ENCODE peak calls at places on chromosome 19, in four cellular contexts. F is PC-3, T is neural progenitor cell, Q is SK-N-SH. D is an unnamed sample. For H3F3A, the result is how much of the 10 kb centered on the place peaks cover.

GRCh38 chr19:11821474-11821873 is 7.4 kb downstream of the ZNF440 start:
- DNase-seq in F (peak), Q (no peak), T (no peak), D (no peak)

GRCh38 chr19:3302755-3303154 is 63.6 kb upstream of the NFIC start:
- DNase-seq in Q (no peak), F (no peak), T (no peak), D (peak)

GRCh38 chr19:33426621-33427475 is 53.3 kb downstream of the CEBPG start:
- DNase-seq in T (no peak), Q (no peak), F (no peak), D (no peak)

GRCh38 chr19:9584073-9584833 is at the start of gene ZNF121:
- DNase-seq in Q (peak), F (peak), T (peak), D (peak)

GRCh38 chr19:5235458-5236219 is 105.0 kb downstream of the PTPRS start:
- DNase-seq in F (no peak), Q (no peak), T (no peak), D (no peak)

GRCh38 chr19:17555929-17556813 is 722 bp downstream of the COLGALT1 start:
- DNase-seq in F (peak), T (peak), Q (peak), D (peak)

GRCh38 chr19:31451686-31452325 is 102.6 kb upstream of the TSHZ3 start:
- DNase-seq in F (peak), Q (no peak), T (no peak), D (no peak)

GRCh38 chr19:39192846-39193245 is 3.9 kb upstream of the NCCRP1 start:
- DNase-seq in T (no peak), F (no peak), Q (peak), D (no peak)

GRCh38 chr19:6268382-6268771 is 11.4 kb downstream of the MLLT1 start:
- DNase-seq in Q (no peak), T (no peak), F (no peak), D (no peak)

GRCh38 chr19:33438016-33438671 is 64.6 kb downstream of the CEBPG start:
- DNase-seq in Q (peak), F (peak), T (no peak), D (no peak)

GRCh38 chr19:20154636-20155035 is 12.4 kb upstream of the ZNF486 start:
- DNase-seq in T (no peak), F (no peak), Q (no peak), D (no peak)

GRCh38 chr19:12676384-12676792 is 5.3 kb downstream of the DHPS start:
- DNase-seq in T (peak), Q (peak), F (peak), D (peak)

GRCh38 chr19:53906211-53907192 is 2.6 kb upstream of the CACNG7 start:
- DNase-seq in F (peak), T (peak), Q (peak), D (peak)

GRCh38 chr19:5718032-5718578 is 1.8 kb downstream of the LONP1 start:
- DNase-seq in Q (no peak), T (no peak), F (no peak), D (no peak)

GRCh38 chr19:46081928-46082727 is 41.3 kb upstream of the IGFL4 start:
- DNase-seq in T (peak), Q (peak), F (peak), D (peak)

GRCh38 chr19:6790194-6791128 is 18.0 kb downstream of the VAV1 start:
- DNase-seq in T (no peak), F (no peak), Q (no peak), D (no peak)

GRCh38 chr19:13861392-13861713 is 15.6 kb upstream of the NANOS3 start:
- DNase-seq in T (no peak), F (no peak), Q (peak), D (no peak)

GRCh38 chr19:39971380-39971841 is 446 bp downstream of the PSMC4 start:
- DNase-seq in F (no peak), T (peak), Q (no peak), D (peak)

GRCh38 chr19:33683881-33684549 is 62.3 kb downstream of the CHST8 start:
- DNase-seq in F (peak), Q (no peak), T (peak), D (peak)

GRCh38 chr19:30638889-30639288 is 266.7 kb downstream of the ZNF536 start:
- DNase-seq in T (no peak), F (no peak), Q (no peak), D (no peak)

GRCh38 chr19:13154241-13154778 is 4.1 kb downstream of the IER2 start:
- DNase-seq in F (peak), T (peak), Q (peak), D (peak)

GRCh38 chr19:7668842-7669241 is at the start of gene RETN:
- DNase-seq in Q (no peak), T (no peak), F (no peak), D (no peak)

GRCh38 chr19:33773704-33774624 is 22.7 kb upstream of the KCTD15 start:
- DNase-seq in Q (peak), F (no peak), T (no peak), D (no peak)

GRCh38 chr19:40398417-40399056 is 8.6 kb upstream of the HIPK4 start:
- DNase-seq in Q (peak), F (no peak), T (peak), D (peak)

GRCh38 chr19:44142014-44142523 is 715 bp downstream of the ZNF234 start:
- DNase-seq in T (peak), F (peak), Q (no peak), D (no peak)

GRCh38 chr19:3192684-3193083 is 7.0 kb downstream of the NCLN start:
- DNase-seq in T (no peak), F (no peak), Q (no peak), D (no peak)

GRCh38 chr19:6677924-6678689 is 8.1 kb upstream of the TNFSF14 start:
- DNase-seq in Q (peak), F (no peak), T (peak), D (peak)

GRCh38 chr19:17770613-17771012 is 19.3 kb downstream of the FCHO1 start:
- DNase-seq in Q (no peak), T (no peak), F (no peak), D (no peak)

GRCh38 chr19:29942404-29943261 is 594 bp downstream of the URI1 start:
- DNase-seq in F (peak), T (peak), Q (peak), D (peak)

DNA sequence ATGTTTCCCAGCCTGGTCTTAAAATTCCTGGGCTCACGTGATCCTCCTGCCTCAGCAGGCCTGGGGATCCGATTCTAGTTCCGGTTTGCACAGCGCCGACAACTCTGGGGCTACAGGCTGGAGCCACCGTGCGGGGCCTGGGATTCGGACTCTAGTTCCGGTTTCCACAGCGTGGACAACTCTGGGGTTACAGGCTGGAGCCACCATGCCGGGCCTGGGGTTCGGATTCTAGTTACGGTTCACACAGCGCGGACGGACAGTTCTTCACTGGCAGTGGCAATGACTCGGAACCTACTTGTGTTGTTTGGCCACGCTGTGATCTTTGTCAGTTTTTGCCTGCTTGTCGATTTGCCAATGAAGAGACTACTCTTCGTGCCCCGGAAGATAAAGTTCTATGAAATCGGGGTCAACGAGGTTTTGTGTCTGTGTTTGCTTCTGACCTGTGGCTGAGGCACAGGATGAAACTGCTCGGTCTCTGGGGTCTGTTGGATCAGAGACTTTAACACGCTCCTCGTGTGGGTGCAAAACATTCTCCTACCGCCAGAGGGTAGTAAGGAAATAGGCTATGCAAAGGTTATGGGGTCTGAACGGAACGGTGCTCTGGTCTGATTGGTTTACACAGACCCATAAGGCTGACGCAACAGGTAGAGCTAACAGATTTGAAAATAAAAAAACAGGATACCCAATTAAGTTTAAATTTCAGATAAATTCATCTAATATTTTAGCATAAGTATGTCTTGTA is 12.1 kb upstream of the ZSCAN1 start:
- DNase-seq in Q (peak), F (no peak), T (peak), D (peak)
- TF ChIP-seq CTCF in Q (peak), F (peak), T (peak), D (peak)

GRCh38 chr19:48271531-48272151 is 1.8 kb downstream of the ZNF114 start:
- DNase-seq in F (peak), T (peak), Q (peak), D (peak)
- H3F3A ChIP-seq in F (under half), T (under half), Q (under half), D (under half)

GRCh38 chr19:51802775-51803174 is 7.8 kb downstream of the FPR3 start:
- DNase-seq in Q (no peak), T (no peak), F (no peak), D (no peak)
- TF ChIP-seq EZH2phosphoT487 in Q (no peak), T (no peak), F (no peak), D (no peak)

DNA sequence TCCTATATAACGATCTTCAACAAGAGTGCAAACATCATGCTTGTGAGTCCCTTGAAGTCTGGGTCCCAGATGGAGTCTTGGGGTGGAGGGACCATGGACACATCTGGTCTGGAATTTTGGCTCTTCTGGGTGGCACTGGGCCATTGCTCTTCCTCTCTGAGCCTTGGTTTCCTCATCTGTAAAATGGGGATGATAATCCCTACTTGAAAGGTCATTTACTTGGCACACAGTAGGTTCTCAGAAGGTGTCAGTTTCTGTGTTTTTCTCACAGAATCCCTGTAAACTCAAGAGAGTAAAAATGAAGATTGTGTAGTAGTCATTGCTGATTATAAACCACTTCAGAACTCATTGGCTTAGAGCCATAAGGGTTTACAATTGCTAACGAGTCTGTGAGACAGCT is 7.6 kb downstream of the CYP4F12 start:
- DNase-seq in F (no peak), T (no peak), Q (no peak), D (no peak)
- TF ChIP-seq CTCF in F (no peak), T (no peak), Q (no peak), D (no peak)

DNA sequence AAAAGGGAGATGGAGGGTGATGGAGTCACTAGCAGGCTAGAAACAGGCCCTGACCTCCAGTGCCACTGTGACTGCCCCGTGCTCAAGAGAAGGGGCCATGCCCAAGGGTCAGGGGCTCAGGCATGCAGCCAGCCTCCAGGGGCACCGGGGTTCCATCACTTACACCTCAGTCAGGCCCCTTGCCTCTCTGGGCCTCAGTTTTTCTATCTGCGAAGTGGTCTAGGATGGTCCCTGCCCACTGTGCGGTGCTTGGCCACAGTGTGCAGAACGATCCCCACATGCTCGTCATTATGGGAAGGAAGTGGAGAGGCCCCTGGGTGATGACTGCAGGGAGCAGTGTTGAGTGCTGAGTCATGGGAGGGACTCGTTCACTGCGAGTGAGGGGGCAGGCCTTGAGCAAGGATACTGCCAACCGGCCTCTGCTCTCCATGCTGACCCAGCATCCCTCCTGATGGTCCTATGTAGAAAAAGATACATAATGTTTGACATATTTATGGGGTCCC is 23.1 kb downstream of the TMED1 start:
- DNase-seq in F (peak), T (no peak), Q (no peak), D (no peak)
- H3F3A ChIP-seq in F (under half), T (under half), Q (under half), D (under half)

GRCh38 chr19:50430888-50431342 is 1.8 kb upstream of the MYBPC2 start:
- DNase-seq in T (peak), F (no peak), Q (no peak), D (peak)
- TF ChIP-seq EZH2phosphoT487 in T (no peak), F (no peak), Q (no peak), D (no peak)

DNA sequence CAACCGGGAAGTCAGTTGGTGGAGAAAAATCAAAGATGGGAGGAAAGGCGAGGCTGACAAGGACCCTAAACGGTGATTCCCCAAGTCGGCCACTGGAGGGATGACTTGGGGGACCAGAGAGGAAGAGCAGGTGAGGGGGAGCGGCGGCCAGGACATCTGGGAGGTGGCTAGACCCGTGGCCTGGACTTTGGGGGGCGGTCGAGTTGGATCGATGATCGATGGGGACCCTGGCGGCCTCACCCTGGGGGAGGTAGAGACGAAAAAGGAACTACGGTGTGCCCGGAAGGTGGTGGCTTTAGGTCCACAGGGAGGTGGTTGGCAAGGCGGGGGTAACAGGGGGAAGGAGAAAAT is 7.6 kb upstream of the CIRBP start:
- DNase-seq in F (no peak), T (peak), Q (no peak), D (peak)
- TF ChIP-seq CTCF in F (peak), T (peak), Q (peak), D (peak)